ENCODE peak calls at places on chromosome 21, in six cellular contexts. S is A549, P is WTC11, B is HepG2, J is K562, I is endothelial cell of umbilical vein. T is an unnamed sample.

GRCh38 chr21:45310446-45310845 is 22.8 kb upstream of the POFUT2 start:
- DNase-seq in S (no peak), P (peak), B (no peak), J (no peak), I (no peak), T (no peak)

GRCh38 chr21:40827509-40827908 is 19.4 kb downstream of the DSCAM start:
- DNase-seq in S (no peak), P (no peak), B (no peak), J (no peak), I (no peak), T (no peak)

GRCh38 chr21:22490044-22490443 is 1491.8 kb downstream of the NCAM2 start:
- DNase-seq in S (no peak), P (no peak), B (no peak), J (no peak), I (no peak), T (no peak)

GRCh38 chr21:27831821-27832569 is 865.1 kb upstream of the ADAMTS5 start:
- DNase-seq in S (no peak), P (no peak), B (no peak), J (no peak), I (no peak), T (no peak)

GRCh38 chr21:38944903-38945302 is 139.2 kb downstream of the ETS2 start:
- DNase-seq in S (no peak), P (peak), B (no peak), J (no peak), I (no peak), T (no peak)

GRCh38 chr21:45511007-45511406 is 31.2 kb downstream of the SLC19A1 start:
- DNase-seq in S (no peak), P (no peak), B (no peak), J (no peak), I (no peak), T (no peak)

GRCh38 chr21:34815831-34816700 is 147.3 kb downstream of the CLIC6 start:
- DNase-seq in S (no peak), P (no peak), B (no peak), J (no peak), I (no peak), T (no peak)

GRCh38 chr21:44301961-44302406 is 2.1 kb downstream of the PFKL start:
- DNase-seq in S (no peak), P (no peak), B (peak), J (no peak), I (no peak), T (no peak)

GRCh38 chr21:26966360-26966977 is 419 bp downstream of the ADAMTS5 start:
- DNase-seq in S (no peak), P (no peak), B (no peak), J (no peak), I (no peak), T (no peak)

GRCh38 chr21:45886610-45887026 is 95.0 kb upstream of the COL6A1 start:
- DNase-seq in S (no peak), P (no peak), B (no peak), J (no peak), I (no peak), T (no peak)

GRCh38 chr21:45887788-45888187 is 93.8 kb upstream of the COL6A1 start:
- DNase-seq in S (no peak), P (no peak), B (no peak), J (no peak), I (no peak), T (no peak)

GRCh38 chr21:25772680-25773079 is 37.9 kb downstream of the GABPA start:
- DNase-seq in S (no peak), P (no peak), B (no peak), J (no peak), I (peak), T (no peak)

GRCh38 chr21:31536138-31536537 is 123.4 kb upstream of the SOD1 start:
- DNase-seq in S (no peak), P (no peak), B (no peak), J (no peak), I (no peak), T (no peak)

DNA sequence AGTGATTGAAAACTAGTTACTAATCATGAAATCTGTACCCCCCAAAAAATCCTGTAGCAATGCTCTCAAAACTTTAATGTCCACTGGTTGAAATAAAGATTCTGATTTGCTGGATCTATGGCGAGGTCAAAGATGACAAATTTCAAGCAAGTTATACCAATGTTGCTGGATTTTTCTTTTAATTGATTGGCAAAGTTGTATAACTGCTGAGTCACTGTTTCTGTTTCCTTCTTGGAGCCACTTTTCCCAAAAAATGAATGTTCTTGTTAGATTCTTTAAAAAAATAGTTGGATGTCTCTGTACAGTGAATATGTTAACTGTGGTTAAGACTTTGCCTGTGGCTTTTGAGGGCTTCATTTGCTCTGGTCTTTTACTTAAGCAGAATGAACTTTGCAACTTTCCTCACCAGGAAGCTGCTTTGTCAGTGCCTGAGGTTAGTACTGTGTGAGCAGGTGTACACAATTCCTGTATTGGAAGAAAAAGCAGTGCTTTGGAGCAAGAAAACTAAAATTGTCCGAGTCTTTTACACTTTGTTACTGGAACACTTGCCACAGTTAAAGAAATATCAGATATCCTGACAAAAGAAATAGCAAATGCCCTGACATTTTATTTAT is 1211.9 kb downstream of the MRPL39 start:
- DNase-seq in S (no peak), P (no peak), B (no peak), J (no peak), I (no peak), T (no peak)
- TF ChIP-seq JUN in S (no peak), P (no peak), B (no peak), J (no peak), I (no peak), T (no peak)

DNA sequence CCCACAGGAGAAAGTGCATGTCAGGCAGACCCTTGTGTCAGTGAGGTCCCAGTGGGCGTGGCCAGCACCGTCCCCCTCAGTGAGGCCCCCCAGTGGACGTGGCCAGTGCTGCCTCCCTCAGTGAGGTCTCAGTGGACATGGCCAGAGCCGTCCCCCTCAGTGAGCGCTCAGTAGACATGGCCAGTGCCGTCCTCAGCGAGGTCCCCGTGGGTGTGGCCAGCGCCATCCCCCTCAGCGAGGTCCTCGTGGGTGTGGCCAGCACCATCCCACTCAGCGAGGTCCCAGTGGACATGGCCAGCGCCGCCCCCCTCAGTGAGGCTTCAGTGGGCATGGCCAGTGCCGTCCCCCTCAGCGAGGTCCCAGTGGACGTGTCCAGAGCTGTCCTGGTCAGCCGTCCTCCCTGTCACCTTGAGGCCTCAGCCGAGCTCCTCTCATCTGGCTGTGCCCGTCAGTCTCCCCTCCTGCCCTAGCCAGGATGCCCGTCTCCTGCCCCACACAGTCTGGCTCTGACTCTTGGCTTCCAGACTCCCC is 35.5 kb downstream of the PDE9A start:
- DNase-seq in S (no peak), P (peak), B (no peak), J (peak), I (no peak), T (no peak)
- TF ChIP-seq JUN in S (no peak), P (no peak), B (no peak), J (no peak), I (no peak), T (no peak)

DNA sequence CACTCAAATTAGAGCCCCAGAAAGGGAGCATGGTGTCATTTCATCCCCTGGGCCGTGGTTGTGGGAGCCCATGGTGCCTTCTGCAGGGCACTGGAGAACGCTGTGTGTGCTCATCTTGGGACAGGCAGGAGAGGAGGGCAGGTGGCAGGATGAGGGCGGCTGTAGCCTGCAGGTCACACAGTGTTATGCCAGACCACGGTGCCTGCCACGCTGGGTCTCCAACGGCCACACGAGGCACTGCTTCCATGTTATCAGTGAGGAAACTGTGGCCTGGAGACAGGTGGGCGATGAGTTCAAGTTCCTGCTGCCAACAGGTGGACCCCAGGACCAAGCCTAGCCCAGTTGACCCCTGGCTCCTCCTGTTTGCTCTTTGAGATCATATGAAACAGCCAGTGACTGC is 21.0 kb downstream of the ABCG1 start:
- DNase-seq in S (no peak), P (no peak), B (no peak), J (no peak), I (no peak), T (no peak)
- TF ChIP-seq JUN in S (no peak), P (no peak), B (no peak), J (no peak), I (no peak), T (no peak)

GRCh38 chr21:42315296-42315891 is at the start of gene TFF3:
- DNase-seq in S (peak), P (no peak), B (peak), J (no peak), I (no peak), T (peak)
- TF ChIP-seq JUN in S (no peak), P (no peak), B (no peak), J (no peak), I (no peak), T (no peak)

DNA sequence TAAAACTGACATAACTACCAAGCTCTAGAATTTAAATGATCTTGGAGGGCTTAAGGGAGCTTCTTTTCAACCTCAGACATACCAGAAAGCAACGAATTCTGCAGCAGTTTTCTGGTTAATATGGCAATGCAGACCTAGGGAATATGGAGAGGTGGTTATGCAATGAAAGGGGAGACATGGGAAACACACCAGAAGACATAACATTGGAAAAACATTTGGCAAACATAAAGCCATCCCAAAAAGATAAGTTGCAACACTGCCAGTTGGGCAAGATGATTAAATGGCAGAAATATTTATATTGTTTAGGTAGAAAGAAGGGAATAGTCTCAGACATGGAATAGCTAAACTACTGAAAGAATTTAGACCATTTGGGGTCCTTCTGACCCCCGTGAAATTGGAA is 104.5 kb downstream of the KCNJ6 start:
- DNase-seq in S (no peak), P (no peak), B (no peak), J (no peak), I (no peak), T (no peak)
- TF ChIP-seq JUN in S (no peak), P (no peak), B (no peak), J (no peak), I (no peak), T (no peak)

GRCh38 chr21:42073140-42074099 is 2.3 kb downstream of the UMODL1 start:
- DNase-seq in S (no peak), P (no peak), B (no peak), J (no peak), I (no peak), T (no peak)
- TF ChIP-seq JUN in S (no peak), P (no peak), B (no peak), J (no peak), I (no peak), T (no peak)

GRCh38 chr21:14566889-14567288 is 20.8 kb upstream of the SAMSN1 start:
- DNase-seq in S (no peak), P (no peak), B (no peak), J (no peak), I (no peak), T (no peak)

GRCh38 chr21:14567557-14568279 is 21.6 kb upstream of the SAMSN1 start:
- DNase-seq in S (no peak), P (no peak), B (no peak), J (no peak), I (no peak), T (no peak)

GRCh38 chr21:14569026-14569425 is 22.9 kb upstream of the SAMSN1 start:
- DNase-seq in S (no peak), P (no peak), B (no peak), J (no peak), I (no peak), T (no peak)

GRCh38 chr21:14572206-14572780 is 26.2 kb upstream of the SAMSN1 start:
- DNase-seq in S (no peak), P (no peak), B (no peak), J (no peak), I (no peak), T (no peak)

GRCh38 chr21:14569868-14570267 is 23.8 kb upstream of the SAMSN1 start:
- DNase-seq in S (no peak), P (no peak), B (no peak), J (no peak), I (no peak), T (no peak)
- TF ChIP-seq JUN in S (no peak), P (no peak), B (no peak), J (no peak), I (no peak), T (no peak)

GRCh38 chr21:37366488-37367300 is at the start of gene DYRK1A:
- DNase-seq in S (peak), P (peak), B (peak), J (peak), I (peak), T (peak)

GRCh38 chr21:37367301-37367757 is 756 bp downstream of the DYRK1A start:
- DNase-seq in S (no peak), P (no peak), B (no peak), J (no peak), I (no peak), T (no peak)

GRCh38 chr21:37368536-37369279 is 2.1 kb downstream of the DYRK1A start:
- DNase-seq in S (no peak), P (no peak), B (no peak), J (no peak), I (peak), T (no peak)

GRCh38 chr21:37369307-37369854 is 2.8 kb downstream of the DYRK1A start:
- DNase-seq in S (no peak), P (no peak), B (no peak), J (no peak), I (peak), T (no peak)

GRCh38 chr21:37367758-37368535 is 1.4 kb downstream of the DYRK1A start:
- DNase-seq in S (no peak), P (peak), B (no peak), J (peak), I (peak), T (peak)
- TF ChIP-seq JUN in S (no peak), P (no peak), B (no peak), J (no peak), I (no peak), T (no peak)

GRCh38 chr21:15841856-15842564 is 112.2 kb downstream of the USP25 start:
- DNase-seq in S (no peak), P (no peak), B (no peak), J (no peak), I (peak), T (no peak)
- TF ChIP-seq JUN in S (no peak), P (no peak), B (no peak), J (no peak), I (no peak), T (no peak)

GRCh38 chr21:41970099-41970391 is 16.2 kb upstream of the C2CD2 start:
- DNase-seq in S (no peak), P (no peak), B (no peak), J (no peak), I (no peak), T (no peak)
- TF ChIP-seq JUN in S (no peak), P (no peak), B (no peak), J (no peak), I (no peak), T (no peak)

T was measured in H1.